ENCODE peak calls at places on chromosomes 5 and 9, in four cellular contexts. One of them, this sample, is unnamed.

GRCh38 chr9:111952559-111952958 is 55.9 kb downstream of the UGCG start:
- DNase-seq in adrenal gland: no peak
- DNase-seq in uterus: no peak
- DNase-seq in gastrocnemius medialis: no peak
- DNase-seq in this sample: no peak

GRCh38 chr5:60972225-60972624 is 27.2 kb downstream of the NDUFAF2 start:
- DNase-seq in gastrocnemius medialis: no peak
- DNase-seq in adrenal gland: no peak
- DNase-seq in uterus: no peak
- DNase-seq in this sample: no peak

GRCh38 chr9:134058716-134059115 is 9.1 kb downstream of the BRD3 start:
- DNase-seq in uterus: peak; percentile 6
- DNase-seq in adrenal gland: peak; percentile 54
- DNase-seq in gastrocnemius medialis: peak; percentile 22
- DNase-seq in this sample: peak; percentile 44

GRCh38 chr5:113505181-113505580 is 8.3 kb upstream of the YTHDC2 start:
- DNase-seq in adrenal gland: no peak
- DNase-seq in uterus: no peak
- DNase-seq in gastrocnemius medialis: no peak
- DNase-seq in this sample: no peak

GRCh38 chr5:97554992-97555981 is 372.2 kb upstream of the RIOK2 start:
- DNase-seq in uterus: no peak
- DNase-seq in gastrocnemius medialis: no peak
- DNase-seq in adrenal gland: no peak
- DNase-seq in this sample: no peak

GRCh38 chr9:124045076-124045829 is 33.7 kb downstream of the LHX2 start:
- DNase-seq in gastrocnemius medialis: no peak
- DNase-seq in adrenal gland: no peak
- DNase-seq in uterus: peak; percentile 47
- DNase-seq in this sample: peak; percentile 63

GRCh38 chr5:167743685-167744084 is 547.8 kb upstream of the WWC1 start:
- DNase-seq in gastrocnemius medialis: no peak
- DNase-seq in adrenal gland: no peak
- DNase-seq in uterus: no peak
- DNase-seq in this sample: no peak

GRCh38 chr5:72013741-72014703 is 93.3 kb upstream of the MAP1B start:
- DNase-seq in gastrocnemius medialis: no peak
- DNase-seq in uterus: no peak
- DNase-seq in adrenal gland: no peak
- DNase-seq in this sample: no peak

GRCh38 chr5:111929892-111930291 is 172.9 kb upstream of the NREP start:
- DNase-seq in gastrocnemius medialis: no peak
- DNase-seq in adrenal gland: peak; percentile 68
- DNase-seq in uterus: no peak
- DNase-seq in this sample: peak; percentile 29

GRCh38 chr9:131395027-131395744 is 1.3 kb downstream of the PRRC2B start:
- DNase-seq in adrenal gland: no peak
- DNase-seq in gastrocnemius medialis: no peak
- DNase-seq in uterus: no peak
- DNase-seq in this sample: no peak

GRCh38 chr5:156383510-156383909 is 56.5 kb downstream of the SGCD start:
- DNase-seq in gastrocnemius medialis: no peak
- DNase-seq in adrenal gland: no peak
- DNase-seq in uterus: no peak
- DNase-seq in this sample: no peak

GRCh38 chr9:91255327-91255726 is 106.4 kb downstream of the AUH start:
- DNase-seq in uterus: no peak
- DNase-seq in adrenal gland: no peak
- DNase-seq in gastrocnemius medialis: no peak
- DNase-seq in this sample: no peak

GRCh38 chr5:73544429-73545402 is 20.7 kb downstream of the ANKRA2 start:
- DNase-seq in gastrocnemius medialis: no peak
- DNase-seq in adrenal gland: peak; percentile 88
- DNase-seq in uterus: peak; percentile 15
- DNase-seq in this sample: no peak

GRCh38 chr9:68540712-68541535 is at the start of gene TMEM252:
- DNase-seq in adrenal gland: no peak
- DNase-seq in gastrocnemius medialis: no peak
- DNase-seq in uterus: no peak
- DNase-seq in this sample: no peak

GRCh38 chr5:43616535-43616934 is 13.6 kb downstream of the NNT start:
- DNase-seq in adrenal gland: no peak
- DNase-seq in gastrocnemius medialis: peak; percentile 56
- DNase-seq in uterus: no peak
- DNase-seq in this sample: no peak

GRCh38 chr5:76607353-76607871 is 15.8 kb downstream of the F2RL2 start:
- DNase-seq in gastrocnemius medialis: no peak
- DNase-seq in adrenal gland: no peak
- DNase-seq in uterus: no peak
- DNase-seq in this sample: no peak

GRCh38 chr5:111681791-111682190 is 75.2 kb downstream of the NREP start:
- DNase-seq in uterus: no peak
- DNase-seq in gastrocnemius medialis: no peak
- DNase-seq in adrenal gland: no peak
- DNase-seq in this sample: no peak

GRCh38 chr5:177303121-177303924 is at the start of the genes PRELID1 and RAB24:
- DNase-seq in gastrocnemius medialis: peak; percentile 84
- DNase-seq in uterus: peak; percentile 83
- DNase-seq in adrenal gland: peak; percentile 81
- DNase-seq in this sample: peak; percentile 91

GRCh38 chr5:177302354-177303110 is 987 bp downstream of the RAB24 start:
- DNase-seq in uterus: no peak
- DNase-seq in adrenal gland: no peak
- DNase-seq in gastrocnemius medialis: no peak
- DNase-seq in this sample: no peak

GRCh38 chr5:177303925-177304391 is 359 bp downstream of the PRELID1 start:
- DNase-seq in adrenal gland: no peak
- DNase-seq in gastrocnemius medialis: no peak
- DNase-seq in uterus: no peak
- DNase-seq in this sample: no peak

GRCh38 chr5:177306674-177307543 is 3.3 kb downstream of the PRELID1 start:
- DNase-seq in adrenal gland: peak; percentile 40
- DNase-seq in gastrocnemius medialis: no peak
- DNase-seq in uterus: no peak
- DNase-seq in this sample: no peak

GRCh38 chr5:177304392-177305119 is 957 bp downstream of the PRELID1 start:
- DNase-seq in adrenal gland: no peak
- DNase-seq in gastrocnemius medialis: no peak
- DNase-seq in uterus: no peak
- DNase-seq in this sample: no peak
- TF ChIP-seq POLR2A in adrenal gland: no peak
- TF ChIP-seq POLR2A in gastrocnemius medialis: no peak
- TF ChIP-seq POLR2A in uterus: no peak
- TF ChIP-seq POLR2A in this sample: no peak

GRCh38 chr5:139746691-139747582 is 48.7 kb upstream of the PSD2 start:
- DNase-seq in adrenal gland: no peak
- DNase-seq in uterus: no peak
- DNase-seq in gastrocnemius medialis: no peak
- DNase-seq in this sample: no peak
- H3K4me3 ChIP-seq in adrenal gland: no peak overlapping the region
- H3K4me3 ChIP-seq in uterus: peak overlapping the region; percentile 12
- H3K4me3 ChIP-seq in gastrocnemius medialis: peak overlapping the region; percentile 59
- H3K4me3 ChIP-seq in this sample: peak overlapping the region; percentile 46

DNA sequence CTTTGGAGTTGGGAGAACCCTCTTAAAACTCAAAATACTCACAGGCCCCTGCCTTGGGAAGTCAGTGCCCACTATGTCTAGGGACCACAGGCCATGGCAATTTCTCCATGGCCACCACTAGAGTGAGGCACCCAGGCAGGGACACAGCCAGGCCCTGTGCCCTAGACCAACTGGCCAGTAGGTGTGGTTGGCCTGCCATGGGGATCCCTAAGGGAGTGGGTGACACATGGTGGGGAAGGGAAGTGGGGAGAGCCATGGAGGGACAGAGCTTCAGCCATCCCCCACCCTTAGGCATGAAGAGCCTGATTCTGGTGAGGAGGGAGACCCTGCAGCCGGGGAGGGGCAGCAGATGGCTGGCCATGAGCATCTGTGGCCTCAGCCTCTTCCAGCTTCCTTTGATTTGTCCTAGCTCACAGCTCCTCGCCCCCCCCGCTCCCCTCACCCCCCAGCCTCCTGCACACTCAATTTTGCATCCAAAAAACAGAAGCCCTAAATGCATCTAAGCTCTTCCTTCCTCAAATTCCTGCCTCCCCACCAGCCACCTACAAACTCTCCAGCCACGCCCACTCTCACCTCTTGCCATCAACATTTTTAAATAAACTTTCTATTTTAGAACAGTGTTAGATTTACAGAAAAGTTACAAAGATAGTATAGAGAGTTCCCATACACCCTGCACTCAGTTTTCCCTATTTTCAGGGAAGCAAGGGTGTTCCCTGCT is 1.6 kb upstream of the DBN1 start:
- DNase-seq in uterus: no peak
- DNase-seq in gastrocnemius medialis: no peak
- DNase-seq in adrenal gland: no peak
- DNase-seq in this sample: no peak
- TF ChIP-seq POLR2A in uterus: no peak
- TF ChIP-seq POLR2A in gastrocnemius medialis: no peak
- TF ChIP-seq POLR2A in adrenal gland: no peak
- TF ChIP-seq POLR2A in this sample: no peak

DNA sequence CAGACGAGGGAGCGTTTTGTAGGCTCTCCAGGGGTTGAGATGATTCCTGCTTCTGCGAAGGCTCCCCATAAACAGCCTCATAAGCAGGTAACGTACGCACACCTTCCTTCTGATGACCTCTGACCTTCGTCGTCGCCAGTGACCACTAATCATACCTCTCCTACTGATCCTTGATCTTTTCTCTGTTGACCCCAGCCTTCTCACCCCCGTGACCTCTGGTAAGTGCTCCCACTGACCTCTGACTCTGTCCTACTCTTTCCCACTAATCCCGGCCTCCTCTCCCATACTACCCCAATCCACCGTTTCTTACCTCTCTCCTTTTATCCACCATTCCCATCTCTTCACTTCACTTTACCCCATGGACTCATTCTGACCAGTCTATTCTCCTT is 356 bp downstream of the DNAI1 start:
- DNase-seq in uterus: no peak
- DNase-seq in gastrocnemius medialis: no peak
- DNase-seq in adrenal gland: no peak
- DNase-seq in this sample: no peak
- H3K4me3 ChIP-seq in uterus: peak overlapping the region; percentile 73
- H3K4me3 ChIP-seq in gastrocnemius medialis: peak overlapping the region; percentile 70
- H3K4me3 ChIP-seq in adrenal gland: no peak overlapping the region
- H3K4me3 ChIP-seq in this sample: peak overlapping the region; percentile 99

DNA sequence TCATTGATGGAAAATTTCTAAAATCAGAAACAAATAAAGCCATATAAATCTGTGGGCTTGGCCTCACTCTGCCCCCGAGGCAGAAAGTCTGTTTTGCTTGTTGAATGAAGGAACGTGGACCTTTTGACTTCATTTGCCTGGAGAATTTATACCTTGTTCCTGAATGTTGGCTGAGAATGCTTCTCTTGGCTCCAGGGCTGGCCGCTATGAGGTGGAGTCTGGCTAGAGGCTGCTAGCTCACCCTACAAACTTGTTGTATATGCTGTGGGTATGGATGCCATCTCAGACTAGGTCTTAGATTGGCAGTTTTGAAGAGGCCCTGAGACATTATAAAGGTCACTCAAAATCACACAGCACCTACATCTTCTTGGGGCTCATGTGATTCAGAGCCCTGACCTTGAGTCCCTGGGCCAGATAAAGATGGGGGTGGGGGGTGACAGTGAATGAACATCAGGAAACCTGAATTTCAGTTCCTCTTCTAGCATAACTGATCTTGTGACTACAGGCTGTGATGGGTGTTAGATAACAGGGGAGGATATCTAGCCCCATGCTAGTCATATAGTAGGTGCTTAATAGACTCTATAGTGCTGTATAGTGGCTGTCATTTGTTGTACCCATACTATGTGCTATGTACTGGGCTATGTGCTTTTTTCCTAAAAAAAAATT is 2.8 kb downstream of the GM2A start:
- DNase-seq in uterus: no peak
- DNase-seq in gastrocnemius medialis: no peak
- DNase-seq in adrenal gland: no peak
- DNase-seq in this sample: no peak
- TF ChIP-seq POLR2A in uterus: no peak
- TF ChIP-seq POLR2A in gastrocnemius medialis: no peak
- TF ChIP-seq POLR2A in adrenal gland: no peak
- TF ChIP-seq POLR2A in this sample: no peak

GRCh38 chr5:55232194-55232984 is 1.0 kb downstream of the CCNO start:
- DNase-seq in adrenal gland: no peak
- DNase-seq in gastrocnemius medialis: no peak
- DNase-seq in uterus: no peak
- DNase-seq in this sample: no peak

GRCh38 chr5:55232985-55233928 is at the start of gene CCNO:
- DNase-seq in adrenal gland: peak; percentile 79
- DNase-seq in gastrocnemius medialis: no peak
- DNase-seq in uterus: peak; percentile 37
- DNase-seq in this sample: peak; percentile 78

GRCh38 chr5:55230086-55230629 is 3.0 kb upstream of the MCIDAS start:
- DNase-seq in gastrocnemius medialis: no peak
- DNase-seq in uterus: no peak
- DNase-seq in adrenal gland: no peak
- DNase-seq in this sample: no peak

GRCh38 chr5:55231476-55232193 is 1.8 kb downstream of the CCNO start:
- DNase-seq in gastrocnemius medialis: no peak
- DNase-seq in uterus: no peak
- DNase-seq in adrenal gland: no peak
- DNase-seq in this sample: no peak

GRCh38 chr5:55231029-55231475 is 2.4 kb downstream of the CCNO start:
- DNase-seq in gastrocnemius medialis: no peak
- DNase-seq in uterus: no peak
- DNase-seq in adrenal gland: no peak
- DNase-seq in this sample: no peak
- H3K4me3 ChIP-seq in gastrocnemius medialis: peak overlapping the region; percentile 36
- H3K4me3 ChIP-seq in uterus: no peak overlapping the region
- H3K4me3 ChIP-seq in adrenal gland: no peak overlapping the region
- H3K4me3 ChIP-seq in this sample: peak overlapping the region; percentile 13

DNA sequence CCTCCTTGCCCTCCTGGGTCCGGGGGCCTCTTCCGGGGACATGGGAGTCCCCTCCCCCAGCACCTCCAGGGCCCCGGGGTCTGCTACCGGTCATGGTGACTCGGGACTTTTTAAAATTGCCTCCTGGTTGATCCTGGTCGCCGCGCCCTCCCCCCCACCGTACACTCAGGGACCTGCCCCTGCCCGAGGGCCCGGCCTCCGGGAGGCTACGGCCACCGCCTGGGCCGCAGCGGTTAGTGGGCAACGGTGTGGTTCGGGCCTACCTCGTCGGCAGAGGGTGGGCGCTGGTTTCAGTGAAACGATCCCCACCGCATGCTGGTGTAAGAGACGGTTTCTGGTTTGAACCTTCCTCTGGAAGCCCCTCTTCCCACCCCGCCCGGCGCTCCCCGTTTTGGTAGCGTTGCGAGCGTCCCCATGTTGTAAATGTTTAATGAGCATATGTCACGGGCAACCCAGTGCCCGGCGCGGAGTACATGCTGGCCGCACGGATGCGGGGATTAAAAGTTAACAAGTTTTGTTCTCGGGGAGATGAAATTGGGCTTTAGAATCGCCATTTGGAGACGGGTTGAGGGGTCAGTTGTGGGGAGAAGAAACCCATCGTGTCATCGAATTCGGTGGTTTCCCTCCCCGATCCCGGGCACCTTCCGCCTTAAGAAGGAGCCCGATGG is 1.2 kb downstream of the LARP1 start:
- DNase-seq in uterus: peak; percentile 49
- DNase-seq in gastrocnemius medialis: peak; percentile 53
- DNase-seq in adrenal gland: peak; percentile 41
- DNase-seq in this sample: peak; percentile 41
- TF ChIP-seq POLR2A in uterus: no peak
- TF ChIP-seq POLR2A in gastrocnemius medialis: no peak
- TF ChIP-seq POLR2A in adrenal gland: no peak
- TF ChIP-seq POLR2A in this sample: no peak